ENCODE peak calls at places on chromosome 16, in four cellular contexts. R, E, T and P are unnamed samples.

GRCh38 chr16:10314811-10315210 is 71.0 kb upstream of the ATF7IP2 start:
- DNase-seq in E (no peak), R (no peak), T (no peak), P (no peak)

GRCh38 chr16:71781741-71782140 is 26.9 kb downstream of the AP1G1 start:
- DNase-seq in R (no peak), T (no peak), E (no peak), P (no peak)

GRCh38 chr16:3695610-3696369 is 21.5 kb downstream of the TRAP1 start:
- DNase-seq in T (no peak), E (peak; percentile 15), R (no peak), P (no peak)

GRCh38 chr16:65121870-65122723 is at the start of gene CDH11:
- DNase-seq in R (no peak), E (peak; percentile 64), T (no peak), P (no peak)

GRCh38 chr16:17382514-17382913 is 88.2 kb downstream of the XYLT1 start:
- DNase-seq in T (no peak), R (no peak), E (no peak), P (no peak)

GRCh38 chr16:86322283-86322682 is 188.0 kb upstream of the FOXF1 start:
- DNase-seq in R (no peak), T (no peak), E (no peak), P (no peak)

GRCh38 chr16:49652441-49653175 is 203.3 kb downstream of the ZNF423 start:
- DNase-seq in E (peak; percentile 74), T (no peak), R (no peak), P (no peak)

GRCh38 chr16:55703003-55704001 is 47.5 kb downstream of the SLC6A2 start:
- DNase-seq in E (no peak), R (no peak), T (no peak), P (no peak)

GRCh38 chr16:29977063-29977462 is 3.4 kb downstream of the TAOK2 start:
- DNase-seq in E (peak; percentile 63), T (no peak), R (no peak), P (no peak)

GRCh38 chr16:82192665-82193064 is 22.6 kb upstream of the MPHOSPH6 start:
- DNase-seq in T (no peak), R (no peak), E (no peak), P (peak; percentile 10)

GRCh38 chr16:87628940-87629339 is 26.6 kb downstream of the JPH3 start:
- DNase-seq in E (no peak), T (no peak), R (no peak), P (no peak)

GRCh38 chr16:89357055-89357454 is 133.3 kb downstream of the ANKRD11 start:
- DNase-seq in E (no peak), R (peak; percentile 48), T (peak; percentile 55), P (peak; percentile 34)

GRCh38 chr16:67392301-67393059 is 818 bp downstream of the TPPP3 start:
- DNase-seq in T (no peak), E (no peak), R (no peak), P (no peak)

GRCh38 chr16:68091604-68092261 is 6.6 kb downstream of the NFATC3 start:
- DNase-seq in T (no peak), E (no peak), R (no peak), P (no peak)

GRCh38 chr16:11819798-11820197 is 22.7 kb upstream of the ZC3H7A start:
- DNase-seq in E (no peak), T (no peak), R (no peak), P (no peak)

GRCh38 chr16:21235199-21235585 is 1.7 kb downstream of the ANKS4B start:
- DNase-seq in T (no peak), E (no peak), R (no peak), P (no peak)

GRCh38 chr16:70152578-70153302 is 20.8 kb upstream of the CLEC18C start:
- DNase-seq in T (no peak), E (no peak), R (no peak), P (no peak)

GRCh38 chr16:56675685-56676210 is 6.1 kb downstream of the MT1H start:
- DNase-seq in R (peak; percentile 29), E (no peak), T (peak; percentile 40), P (no peak)

GRCh38 chr16:1651509-1652342 is 26.4 kb upstream of the JPT2 start:
- DNase-seq in R (no peak), E (no peak), T (no peak), P (no peak)

GRCh38 chr16:72033437-72033836 is 20.9 kb upstream of the HP start:
- DNase-seq in T (no peak), E (no peak), R (no peak), P (no peak)

GRCh38 chr16:68644715-68645493 is at the start of gene CDH3:
- DNase-seq in E (no peak), T (no peak), R (no peak), P (no peak)

GRCh38 chr16:26605872-26606271 is 460.9 kb upstream of the C16orf82 start:
- DNase-seq in R (no peak), T (no peak), E (no peak), P (no peak)

GRCh38 chr16:88815901-88816589 is 4.3 kb upstream of the APRT start:
- DNase-seq in R (no peak), E (no peak), T (peak; percentile 40), P (peak; percentile 26)

GRCh38 chr16:8887952-8888560 is 5.9 kb downstream of the LITAFD start:
- DNase-seq in R (no peak), E (peak; percentile 89), T (no peak), P (no peak)

GRCh38 chr16:69318911-69319289 is 7.8 kb downstream of the VPS4A start:
- DNase-seq in R (no peak), E (no peak), T (no peak), P (no peak)

GRCh38 chr16:63613701-63614100 is 1508.2 kb downstream of the CDH11 start:
- DNase-seq in E (no peak), T (no peak), R (no peak), P (no peak)

GRCh38 chr16:67719778-67720144 is 645 bp upstream of the GFOD2 start:
- DNase-seq in E (peak; percentile 37), R (no peak), T (no peak), P (no peak)

GRCh38 chr16:3088925-3089716 is 10.0 kb downstream of the ZSCAN10 start:
- DNase-seq in T (no peak), E (no peak), R (no peak), P (no peak)

GRCh38 chr16:4501071-4501478 is 24.9 kb downstream of the HMOX2 start:
- DNase-seq in E (no peak), R (no peak), T (no peak), P (no peak)

GRCh38 chr16:72739577-72739976 is 308.4 kb downstream of the ZFHX3 start:
- DNase-seq in T (no peak), R (no peak), E (no peak), P (no peak)

GRCh38 chr16:88608076-88608475 is 30.3 kb upstream of the IL17C start:
- DNase-seq in E (no peak), T (no peak), R (no peak), P (no peak)

GRCh38 chr16:72055911-72056310 is 1.6 kb downstream of the HP start:
- DNase-seq in T (no peak), R (no peak), E (no peak), P (no peak)

GRCh38 chr16:69942627-69943170 is 8.4 kb upstream of the CLEC18A start:
- DNase-seq in T (no peak), R (no peak), E (peak; percentile 20), P (no peak)

GRCh38 chr16:1181715-1182671 is 29.1 kb downstream of the CACNA1H start:
- DNase-seq in T (no peak), R (no peak), E (peak; percentile 78), P (no peak)

GRCh38 chr16:13391337-13391736 is 489.9 kb downstream of the SHISA9 start:
- DNase-seq in E (no peak), R (no peak), T (no peak), P (no peak)

GRCh38 chr16:68134644-68135043 is 49.5 kb downstream of the NFATC3 start:
- DNase-seq in T (no peak), E (no peak), R (no peak), P (no peak)